ENCODE peak calls at places on chromosomes 3 and 15, in four cellular contexts. O, I, K and J are unnamed samples.

GRCh38 chr3:197807969-197808587 is 17.0 kb downstream of the LRCH3 start:
- DNase-seq in O (no peak), K (no peak), I (no peak), J (no peak)

GRCh38 chr3:122299872-122300460 is 25.1 kb upstream of the CSTA start:
- DNase-seq in I (no peak), O (no peak), K (peak), J (peak)

GRCh38 chr15:93563218-93563617 is 474.2 kb upstream of the RGMA start:
- DNase-seq in I (no peak), K (no peak), O (no peak), J (no peak)

GRCh38 chr15:66931768-66932633 is 133.4 kb upstream of the SMAD3 start:
- DNase-seq in K (no peak), I (no peak), O (no peak), J (no peak)

GRCh38 chr3:132645058-132645457 is 14.6 kb downstream of the ACAD11 start:
- DNase-seq in O (no peak), I (no peak), K (no peak), J (no peak)

GRCh38 chr3:63948995-63949394 is 36.8 kb upstream of the SCAANT1 start:
- DNase-seq in I (no peak), K (no peak), O (no peak), J (no peak)

GRCh38 chr15:64070965-64071851 is 22.4 kb downstream of the CIAO2A start:
- DNase-seq in O (peak), I (no peak), K (no peak), J (no peak)

GRCh38 chr3:159620281-159620680 is 368.4 kb upstream of the IL12A start:
- DNase-seq in O (no peak), K (no peak), I (no peak), J (no peak)

GRCh38 chr3:59313365-59313764 is 263.5 kb upstream of the CFAP20DC start:
- DNase-seq in K (peak), O (no peak), I (no peak), J (peak)

GRCh38 chr15:41507820-41508290 is 5.8 kb downstream of the LTK start:
- DNase-seq in O (no peak), I (no peak), K (no peak), J (no peak)

GRCh38 chr3:127652246-127652995 is 20.3 kb upstream of the ABTB1 start:
- DNase-seq in I (peak), K (peak), O (no peak), J (peak)

GRCh38 chr3:124886168-124887051 is 755 bp downstream of the ITGB5 start:
- DNase-seq in K (peak), I (peak), O (no peak), J (peak)

GRCh38 chr15:74320358-74321247 is 46.8 kb downstream of the CYP11A1 start:
- DNase-seq in O (peak), K (peak), I (no peak), J (peak)

GRCh38 chr3:142523921-142524566 is 54.5 kb downstream of the ATR start:
- DNase-seq in O (no peak), I (no peak), K (no peak), J (no peak)

GRCh38 chr15:35327789-35328188 is 218.2 kb downstream of the DPH6 start:
- DNase-seq in K (no peak), I (no peak), O (no peak), J (no peak)

GRCh38 chr3:113057117-113057516 is 66.3 kb downstream of the GTPBP8 start:
- DNase-seq in O (no peak), I (no peak), K (no peak), J (no peak)

GRCh38 chr3:38649500-38650247 is at the start of gene SCN5A:
- DNase-seq in I (peak), O (no peak), K (peak), J (peak)

GRCh38 chr3:135966349-135966695 is 794 bp downstream of the PPP2R3A start:
- DNase-seq in O (no peak), K (no peak), I (peak), J (peak)

GRCh38 chr3:66473637-66474036 is 27.2 kb downstream of the LRIG1 start:
- DNase-seq in I (no peak), O (no peak), K (no peak), J (no peak)

GRCh38 chr3:159502986-159503385 is 485.6 kb upstream of the IL12A start:
- DNase-seq in I (no peak), K (no peak), O (no peak), J (no peak)

GRCh38 chr3:107525101-107525953 is 2.6 kb downstream of the BBX start:
- DNase-seq in K (peak), I (peak), O (no peak), J (peak)

GRCh38 chr3:174419216-174419615 is 439.9 kb upstream of the NAALADL2 start:
- DNase-seq in I (no peak), K (no peak), O (no peak), J (no peak)

GRCh38 chr3:18853269-18853668 is 295.0 kb upstream of the KCNH8 start:
- DNase-seq in I (no peak), O (no peak), K (peak), J (no peak)

GRCh38 chr3:44478606-44479094 is 1.2 kb upstream of the ZNF445 start:
- DNase-seq in O (no peak), I (no peak), K (no peak), J (no peak)

GRCh38 chr3:187850256-187851010 is 105.2 kb upstream of the BCL6 start:
- DNase-seq in I (no peak), K (no peak), O (no peak), J (no peak)

GRCh38 chr3:159804726-159805410 is 183.8 kb upstream of the IL12A start:
- DNase-seq in K (peak), I (no peak), O (no peak), J (peak)

GRCh38 chr15:42591238-42591936 is 16.0 kb downstream of the STARD9 start:
- DNase-seq in K (peak), O (no peak), I (no peak), J (no peak)

GRCh38 chr15:100887211-100887913 is 7.7 kb downstream of the ALDH1A3 start:
- DNase-seq in K (no peak), I (no peak), O (no peak), J (no peak)

GRCh38 chr15:98663045-98663444 is 14.7 kb downstream of the IGF1R start:
- DNase-seq in O (no peak), K (no peak), I (no peak), J (no peak)

GRCh38 chr3:160883373-160883772 is 127.3 kb downstream of the PPM1L start:
- DNase-seq in K (no peak), I (no peak), O (no peak), J (no peak)

GRCh38 chr3:44992555-44993470 is 16.8 kb downstream of the EXOSC7 start:
- DNase-seq in I (no peak), O (no peak), K (peak), J (peak)

GRCh38 chr3:65344444-65344843 is 656.6 kb upstream of the ADAMTS9 start:
- DNase-seq in I (no peak), K (no peak), O (no peak), J (no peak)

GRCh38 chr3:95609411-95609810 is 1205.0 kb upstream of the EPHA6 start:
- DNase-seq in I (no peak), K (no peak), O (no peak), J (no peak)

GRCh38 chr3:55899887-55900286 is 412.8 kb upstream of the WNT5A start:
- DNase-seq in K (no peak), I (no peak), O (no peak), J (peak)
- TF ChIP-seq CTCF in K (no peak), I (no peak), O (no peak), J (peak)

GRCh38 chr15:68149059-68149458 is 56.1 kb downstream of the CALML4 start:
- DNase-seq in O (no peak), I (no peak), K (no peak), J (no peak)

GRCh38 chr15:68150186-68150585 is 54.9 kb downstream of the CALML4 start:
- DNase-seq in K (no peak), O (no peak), I (no peak), J (no peak)

GRCh38 chr15:68151277-68151676 is 53.9 kb downstream of the CALML4 start:
- DNase-seq in I (no peak), K (no peak), O (no peak), J (no peak)

GRCh38 chr15:68145706-68146105 is 59.4 kb downstream of the CALML4 start:
- DNase-seq in I (no peak), K (no peak), O (no peak), J (no peak)

DNA sequence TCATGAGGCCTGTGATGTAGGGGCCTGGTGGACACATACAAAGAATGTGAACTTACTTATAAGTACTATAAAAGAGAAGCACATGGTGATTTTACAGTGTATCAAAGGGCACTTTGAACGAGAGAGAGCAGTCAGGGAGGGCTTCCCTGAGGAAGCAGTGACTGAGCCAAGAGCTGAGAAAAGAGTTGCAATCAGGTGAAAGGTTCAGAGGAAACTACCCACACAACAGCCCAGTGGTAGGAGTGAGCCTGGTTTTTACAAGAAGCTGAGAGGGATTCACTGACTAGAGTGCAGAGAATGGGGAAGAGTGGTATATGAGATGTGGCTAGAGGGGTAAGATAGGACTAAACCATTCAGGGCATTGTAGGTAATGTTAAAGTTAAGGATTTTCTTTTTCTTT is 57.1 kb downstream of the CALML4 start:
- DNase-seq in K (no peak), O (no peak), I (no peak), J (no peak)
- TF ChIP-seq CTCF in K (no peak), O (no peak), I (no peak), J (no peak)

GRCh38 chr3:138328341-138328740 is 1.3 kb downstream of the NME9 start:
- DNase-seq in O (no peak), I (no peak), K (peak), J (no peak)
- TF ChIP-seq CTCF in O (no peak), I (no peak), K (peak), J (no peak)

GRCh38 chr15:22224241-22224671 is 143.9 kb downstream of the OR4M2 start:
- DNase-seq in I (peak), K (no peak), O (peak), J (no peak)
- TF ChIP-seq CTCF in I (no peak), K (no peak), O (no peak), J (no peak)

DNA sequence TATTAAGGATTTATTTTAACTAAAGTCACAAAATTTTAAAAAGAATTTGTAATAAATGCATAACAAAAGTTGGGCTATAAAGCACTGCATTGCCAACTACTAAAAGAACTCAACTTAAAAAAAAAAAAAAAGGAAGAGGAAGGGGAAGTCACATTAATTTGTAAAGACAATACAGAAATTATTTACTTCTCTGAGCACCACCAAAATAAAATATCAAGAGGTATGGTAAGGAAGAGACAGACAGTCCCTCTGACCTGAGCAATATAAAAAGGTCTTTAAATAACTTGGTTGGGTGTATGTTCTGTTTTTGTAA is 83.5 kb downstream of the UACA start:
- DNase-seq in I (no peak), O (no peak), K (no peak), J (no peak)
- TF ChIP-seq CTCF in I (no peak), O (no peak), K (no peak), J (no peak)

GRCh38 chr3:97970131-97970530 is 2.1 kb downstream of the RIOX2 start:
- DNase-seq in O (no peak), K (no peak), I (no peak), J (no peak)

GRCh38 chr3:97969541-97969940 is 2.7 kb downstream of the RIOX2 start:
- DNase-seq in K (no peak), O (no peak), I (no peak), J (no peak)

GRCh38 chr3:97970929-97971460 is 1.2 kb downstream of the RIOX2 start:
- DNase-seq in O (no peak), I (no peak), K (peak), J (no peak)

GRCh38 chr3:97968376-97968775 is 3.9 kb downstream of the RIOX2 start:
- DNase-seq in I (no peak), O (no peak), K (no peak), J (no peak)

DNA sequence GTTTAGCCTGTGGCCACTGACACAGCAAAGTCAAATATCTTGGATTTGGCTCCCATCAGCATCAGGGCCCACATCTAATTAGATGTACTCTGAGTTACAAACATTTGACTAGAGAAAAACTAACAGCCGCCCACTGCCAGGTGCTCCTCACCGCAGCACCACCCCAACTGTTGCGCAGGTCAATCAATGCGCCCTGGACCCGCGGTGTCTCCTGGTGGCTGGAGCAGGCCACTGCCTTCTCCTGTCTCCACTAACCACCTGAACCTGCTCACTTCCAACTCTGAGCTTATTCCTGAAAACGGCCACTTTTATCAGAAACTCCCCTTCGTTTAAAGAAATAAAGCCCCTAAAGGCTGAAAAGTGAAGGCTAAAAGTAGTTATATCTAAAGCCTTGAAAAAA is 4.3 kb downstream of the RIOX2 start:
- DNase-seq in K (no peak), O (no peak), I (no peak), J (no peak)
- TF ChIP-seq CTCF in K (peak), O (no peak), I (no peak), J (no peak)

GRCh38 chr15:31571676-31572075 is 245.0 kb downstream of the KLF13 start:
- DNase-seq in I (no peak), K (no peak), O (no peak), J (no peak)
- TF ChIP-seq CTCF in I (no peak), K (no peak), O (no peak), J (no peak)

DNA sequence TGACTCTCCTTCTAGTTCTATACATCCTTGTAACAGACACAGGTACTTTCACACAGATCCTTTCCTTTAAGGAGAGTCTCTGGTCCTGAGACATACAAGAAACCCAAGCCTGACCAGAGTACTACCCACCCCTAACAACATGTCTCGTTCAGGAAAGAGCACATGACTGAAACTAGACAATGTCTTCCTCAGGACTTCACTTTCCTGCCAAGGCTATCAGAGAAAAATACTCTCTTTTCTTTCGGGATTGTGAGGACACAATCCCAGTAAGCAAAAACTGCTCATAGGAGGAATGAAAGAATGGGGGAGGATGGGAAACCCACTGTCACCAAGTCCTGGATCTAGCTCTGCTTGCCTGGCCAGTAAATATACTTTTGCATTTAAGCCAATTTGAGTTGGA is 11.5 kb upstream of the ANKRD28 start:
- DNase-seq in K (no peak), O (no peak), I (no peak), J (no peak)
- TF ChIP-seq CTCF in K (no peak), O (no peak), I (no peak), J (no peak)

GRCh38 chr15:78872972-78873795 is 494 bp downstream of the MORF4L1 start:
- DNase-seq in I (peak), K (peak), O (peak), J (peak)

GRCh38 chr15:78875107-78875914 is 2.6 kb downstream of the MORF4L1 start:
- DNase-seq in K (no peak), O (no peak), I (no peak), J (no peak)

GRCh38 chr15:78872155-78872971 is at the start of gene MORF4L1:
- DNase-seq in O (peak), K (peak), I (peak), J (peak)

GRCh38 chr15:78878356-78878755 is 5.7 kb downstream of the MORF4L1 start:
- DNase-seq in K (no peak), I (no peak), O (no peak), J (no peak)

GRCh38 chr15:78873796-78874761 is 1.4 kb downstream of the MORF4L1 start:
- DNase-seq in O (no peak), K (no peak), I (peak), J (no peak)
- TF ChIP-seq CTCF in O (no peak), K (peak), I (no peak), J (no peak)